ENCODE peak calls at places on chromosomes 11 and 22, in ten cellular contexts. I, D, C, K, N, M, Y, J, V and Z are unnamed samples.

GRCh38 chr11:77346906-77347603 is 45.6 kb upstream of the GDPD4 start:
- DNase-seq in I (no peak), D (no peak), C (peak; percentile 46), K (no peak), N (no peak), M (no peak), Y (peak; percentile 44), J (no peak), V (peak; percentile 72), Z (no peak)

GRCh38 chr22:17536269-17536668 is 27.0 kb upstream of the SLC25A18 start:
- DNase-seq in I (no peak), D (no peak), C (no peak), K (peak; percentile 39), N (no peak), M (peak; percentile 76), Y (peak; percentile 6), J (no peak), V (no peak), Z (no peak)

GRCh38 chr11:17547051-17547577 is at the start of gene OTOG:
- DNase-seq in I (no peak), D (peak; percentile 84), C (peak; percentile 12), K (no peak), N (no peak), M (no peak), Y (no peak), J (no peak), V (no peak), Z (no peak)

GRCh38 chr22:37228106-37229011 is 15.7 kb downstream of the RAC2 start:
- DNase-seq in I (no peak), D (no peak), C (no peak), K (peak; percentile 42), N (no peak), M (no peak), Y (peak; percentile 54), J (no peak), V (no peak), Z (no peak)

GRCh38 chr22:44623771-44624510 is 78.1 kb upstream of the PRR5 start:
- DNase-seq in I (peak; percentile 30), D (peak; percentile 59), C (no peak), K (no peak), N (no peak), M (no peak), Y (peak; percentile 50), J (no peak), V (no peak), Z (no peak)

GRCh38 chr22:36224245-36224644 is 15.1 kb downstream of the APOL2 start:
- DNase-seq in I (no peak), D (no peak), C (no peak), K (no peak), N (no peak), M (peak; percentile 52), Y (no peak), J (no peak), V (no peak), Z (no peak)

GRCh38 chr11:46141597-46141996 is 20.3 kb upstream of the PHF21A start:
- DNase-seq in I (no peak), D (no peak), C (no peak), K (no peak), N (no peak), M (no peak), Y (no peak), J (no peak), V (no peak), Z (no peak)

GRCh38 chr22:27876684-27877083 is 42.4 kb downstream of the PITPNB start:
- DNase-seq in I (no peak), D (no peak), C (peak; percentile 72), K (no peak), N (no peak), M (no peak), Y (no peak), J (no peak), V (no peak), Z (peak; percentile 21)

GRCh38 chr11:61108847-61109585 is 6.7 kb downstream of the CD5 start:
- DNase-seq in I (no peak), D (no peak), C (no peak), K (no peak), N (no peak), M (no peak), Y (no peak), J (no peak), V (no peak), Z (no peak)

GRCh38 chr11:62710001-62710345 is 2.5 kb downstream of the GNG3 start:
- DNase-seq in I (no peak), D (no peak), C (peak; percentile 51), K (no peak), N (peak; percentile 38), M (no peak), Y (peak; percentile 31), J (no peak), V (no peak), Z (no peak)

GRCh38 chr11:48307760-48308386 is 1.9 kb downstream of the OR4S1 start:
- DNase-seq in I (peak; percentile 35), D (peak; percentile 62), C (peak; percentile 50), K (peak; percentile 45), N (peak; percentile 47), M (no peak), Y (peak; percentile 59), J (peak; percentile 67), V (peak; percentile 4), Z (no peak)

GRCh38 chr11:3905080-3905953 is 49.9 kb downstream of the STIM1 start:
- DNase-seq in I (peak; percentile 62), D (no peak), C (peak; percentile 88), K (no peak), N (peak; percentile 77), M (no peak), Y (peak; percentile 86), J (peak; percentile 68), V (no peak), Z (peak; percentile 43)

GRCh38 chr11:27495710-27496300 is 10.8 kb downstream of the LIN7C start:
- DNase-seq in I (no peak), D (no peak), C (no peak), K (no peak), N (no peak), M (no peak), Y (no peak), J (no peak), V (no peak), Z (no peak)

GRCh38 chr11:27497911-27498310 is 8.7 kb downstream of the LIN7C start:
- DNase-seq in I (no peak), D (no peak), C (no peak), K (no peak), N (no peak), M (no peak), Y (no peak), J (no peak), V (no peak), Z (no peak)

GRCh38 chr11:27496461-27496860 is 10.1 kb downstream of the LIN7C start:
- DNase-seq in I (no peak), D (no peak), C (peak; percentile 47), K (no peak), N (no peak), M (no peak), Y (peak; percentile 15), J (no peak), V (no peak), Z (no peak)

GRCh38 chr11:27501102-27501501 is 5.5 kb downstream of the LIN7C start:
- DNase-seq in I (no peak), D (no peak), C (no peak), K (no peak), N (no peak), M (no peak), Y (no peak), J (no peak), V (no peak), Z (no peak)

GRCh38 chr11:27497284-27497866 is 9.2 kb downstream of the LIN7C start:
- DNase-seq in I (no peak), D (no peak), C (peak; percentile 44), K (no peak), N (peak; percentile 15), M (no peak), Y (peak; percentile 52), J (peak; percentile 30), V (no peak), Z (no peak)
- TF ChIP-seq CTCF in I (peak; percentile 80), D (no peak), C (peak; percentile 53), K (peak; percentile 29), N (peak; percentile 46), M (no peak), Y (peak; percentile 53), J (peak; percentile 25), V (peak; percentile 44), Z (no peak)

GRCh38 chr11:15629690-15630321 is 515.1 kb downstream of the INSC start:
- DNase-seq in I (no peak), D (peak; percentile 74), C (no peak), K (no peak), N (no peak), M (no peak), Y (peak; percentile 16), J (no peak), V (no peak), Z (peak; percentile 15)
- TF ChIP-seq CTCF in I (no peak), D (peak; percentile 33), C (no peak), K (no peak), N (peak; percentile 36), M (no peak), Y (peak; percentile 30), J (no peak), V (peak; percentile 22), Z (no peak)

GRCh38 chr11:73728000-73728399 is 32.9 kb downstream of the RAB6A start:
- DNase-seq in I (no peak), D (no peak), C (no peak), K (no peak), N (no peak), M (no peak), Y (no peak), J (no peak), V (no peak), Z (no peak)

GRCh38 chr11:73726825-73727224 is 34.0 kb downstream of the RAB6A start:
- DNase-seq in I (no peak), D (no peak), C (no peak), K (no peak), N (no peak), M (no peak), Y (no peak), J (no peak), V (no peak), Z (no peak)

GRCh38 chr11:73734996-73735395 is 25.9 kb downstream of the RAB6A start:
- DNase-seq in I (no peak), D (no peak), C (no peak), K (no peak), N (no peak), M (no peak), Y (peak; percentile 18), J (no peak), V (no peak), Z (no peak)

GRCh38 chr11:73729594-73730206 is 31.2 kb downstream of the RAB6A start:
- DNase-seq in I (peak; percentile 28), D (peak; percentile 67), C (no peak), K (no peak), N (no peak), M (peak; percentile 29), Y (no peak), J (no peak), V (no peak), Z (no peak)
- TF ChIP-seq CTCF in I (no peak), D (peak; percentile 64), C (peak; percentile 50), K (no peak), N (peak; percentile 13), M (no peak), Y (peak; percentile 46), J (no peak), V (peak; percentile 45), Z (no peak)

DNA sequence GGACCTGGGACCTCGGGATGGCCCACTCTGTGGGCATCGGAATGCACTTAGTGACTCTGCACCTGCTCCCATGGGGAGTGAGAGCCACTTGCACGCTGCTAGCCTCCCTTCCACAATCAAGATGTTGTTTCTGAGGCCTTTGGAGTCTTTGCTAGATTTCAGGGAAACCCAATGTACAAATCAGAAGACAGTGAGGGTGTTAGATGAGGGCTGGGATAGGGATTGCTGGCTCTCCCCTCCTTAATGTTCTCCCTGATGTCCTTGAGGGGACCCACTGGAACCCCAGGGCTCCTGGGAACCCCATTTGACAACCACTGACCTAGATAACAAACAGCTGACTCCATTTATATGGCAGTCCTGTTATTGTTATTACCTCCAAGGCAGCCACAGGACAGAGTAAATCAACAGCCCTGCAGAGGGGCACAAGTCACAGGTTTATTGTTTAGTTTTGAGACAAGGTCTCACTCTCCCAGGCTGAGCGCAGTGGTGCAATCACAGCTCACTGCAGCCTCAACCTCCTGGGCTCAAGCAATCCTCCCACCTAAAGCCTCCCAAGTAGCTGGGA is 31.3 kb upstream of the COMT start:
- DNase-seq in I (no peak), D (no peak), C (no peak), K (no peak), N (no peak), M (no peak), Y (no peak), J (no peak), V (no peak), Z (no peak)
- TF ChIP-seq CTCF in I (no peak), D (no peak), C (no peak), K (no peak), N (no peak), M (no peak), Y (no peak), J (no peak), V (no peak), Z (peak; percentile 20)